ENCODE peak calls at places on chromosome 19, in six cellular contexts. E is HepG2, Z is HCT116, U is K562, Y is H1, B is GM12878. I is an unnamed sample.

GRCh38 chr19:48798937-48799336 is 11.9 kb downstream of the BCAT2 start:
- DNase-seq in B (peak), U (no peak), Z (no peak), E (no peak), Y (peak), I (peak)

GRCh38 chr19:58554494-58555368 is at the start of gene CHMP2A:
- DNase-seq in U (peak), Z (peak), E (peak), Y (peak), B (peak), I (peak)

GRCh38 chr19:2744113-2744512 is 4.3 kb upstream of the SLC39A3 start:
- DNase-seq in U (no peak), Z (no peak), E (no peak), B (no peak), Y (no peak), I (no peak)

GRCh38 chr19:7611541-7612279 is 16.0 kb downstream of the CAMSAP3 start:
- DNase-seq in B (no peak), Z (no peak), U (peak), E (no peak), Y (no peak), I (no peak)

GRCh38 chr19:48606463-48607358 is at the start of gene SPACA4:
- DNase-seq in E (no peak), Z (no peak), U (no peak), B (no peak), Y (no peak), I (no peak)

GRCh38 chr19:44557933-44558332 is 28.5 kb upstream of the CEACAM20 start:
- DNase-seq in Z (no peak), B (no peak), U (no peak), Y (no peak), E (no peak), I (no peak)

GRCh38 chr19:41128692-41129091 is 14.5 kb downstream of the CYP2F1 start:
- DNase-seq in B (no peak), Y (no peak), U (no peak), E (no peak), Z (no peak), I (no peak)

GRCh38 chr19:30791116-30791515 is 418.9 kb downstream of the ZNF536 start:
- DNase-seq in Z (no peak), U (no peak), E (no peak), B (no peak), Y (no peak), I (no peak)

GRCh38 chr19:47901370-47901769 is 15.3 kb upstream of the SULT2A1 start:
- DNase-seq in B (no peak), U (no peak), E (no peak), Z (no peak), Y (no peak), I (no peak)

GRCh38 chr19:3239367-3239766 is 14.9 kb downstream of the CELF5 start:
- DNase-seq in Y (no peak), Z (no peak), B (no peak), U (no peak), E (no peak), I (no peak)

GRCh38 chr19:48511800-48512503 is at the start of gene LMTK3:
- DNase-seq in U (peak), Z (no peak), E (no peak), B (no peak), Y (no peak), I (peak)

GRCh38 chr19:48556163-48556562 is 4.2 kb downstream of the SULT2B1 start:
- DNase-seq in B (no peak), Z (no peak), U (no peak), E (peak), Y (no peak), I (no peak)

GRCh38 chr19:38730731-38731589 is 13.3 kb downstream of the CAPN12 start:
- DNase-seq in Z (no peak), E (no peak), U (no peak), B (no peak), Y (no peak), I (no peak)

GRCh38 chr19:56309511-56310185 is 5.0 kb downstream of the ZSCAN5A start:
- DNase-seq in U (peak), Y (peak), B (no peak), E (peak), Z (peak), I (peak)

GRCh38 chr19:38506723-38507550 is 73.4 kb downstream of the RYR1 start:
- DNase-seq in B (peak), Y (peak), Z (peak), E (peak), U (peak), I (peak)

GRCh38 chr19:11674067-11674492 is 64.7 kb downstream of the ZNF823 start:
- DNase-seq in E (no peak), U (no peak), B (no peak), Y (no peak), Z (no peak), I (peak)

GRCh38 chr19:39846176-39846677 is at the start of gene FBL:
- DNase-seq in Z (peak), E (peak), Y (peak), U (peak), B (peak), I (peak)

GRCh38 chr19:39846678-39847486 is 703 bp upstream of the FBL start:
- DNase-seq in Y (no peak), U (peak), E (no peak), B (no peak), Z (no peak), I (no peak)

GRCh38 chr19:39845621-39846175 is 481 bp downstream of the FBL start:
- DNase-seq in Y (no peak), E (no peak), U (peak), Z (no peak), B (no peak), I (no peak)

GRCh38 chr19:39848392-39848791 is 2.2 kb upstream of the FBL start:
- DNase-seq in U (no peak), E (no peak), B (no peak), Z (no peak), Y (no peak), I (no peak)

GRCh38 chr19:39847525-39847924 is 1.3 kb upstream of the FBL start:
- DNase-seq in Y (no peak), E (peak), B (no peak), U (no peak), Z (no peak), I (no peak)
- TF ChIP-seq ATF3 in Y (no peak), E (no peak), B (no peak), U (no peak), Z (no peak), I (no peak)

GRCh38 chr19:6048808-6049405 is 61.4 kb downstream of the RFX2 start:
- DNase-seq in E (peak), U (peak), Z (peak), Y (no peak), B (peak), I (peak)
- TF ChIP-seq ATF3 in E (no peak), U (no peak), Z (no peak), Y (no peak), B (no peak), I (no peak)

DNA sequence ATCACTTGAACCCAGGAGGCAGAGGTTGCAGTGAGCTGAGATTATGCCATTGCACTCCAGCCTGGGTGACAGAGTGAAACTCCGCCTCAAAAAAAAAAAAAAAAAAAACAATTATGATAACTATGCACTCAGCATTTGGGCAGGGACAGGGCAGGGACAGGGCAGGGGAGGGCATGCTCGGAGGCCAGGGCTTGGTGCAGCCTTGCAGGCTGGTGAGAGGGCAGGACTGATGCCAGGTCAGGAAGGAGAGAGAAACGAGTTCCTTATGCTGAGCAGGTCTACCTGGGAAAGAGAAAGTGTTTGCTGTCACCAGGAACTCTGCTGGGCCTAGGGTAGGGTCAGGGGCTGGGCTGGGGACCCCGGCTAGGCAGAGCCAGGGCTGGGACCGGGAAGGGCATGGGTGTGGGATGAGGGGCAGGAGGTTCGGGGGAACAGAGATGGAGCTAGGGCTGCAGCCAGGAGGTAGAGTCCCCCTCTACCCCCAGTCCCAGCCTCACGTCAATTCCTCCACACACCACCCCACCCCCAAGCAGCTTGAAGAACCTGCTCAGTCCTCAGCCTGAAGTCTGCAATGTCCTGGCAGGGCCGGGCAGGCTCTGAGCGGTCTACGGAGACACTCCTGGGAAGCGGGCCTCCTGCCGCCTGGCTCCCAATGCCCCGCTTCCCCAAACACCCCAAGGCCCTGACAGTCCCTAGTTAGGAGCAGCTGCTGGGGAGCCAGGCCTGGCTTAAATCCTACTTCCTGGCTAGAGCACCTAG is 2.8 kb downstream of the FXYD3 start:
- DNase-seq in B (no peak), E (no peak), Y (no peak), Z (no peak), U (no peak), I (no peak)
- TF ChIP-seq ATF3 in B (no peak), E (no peak), Y (no peak), Z (no peak), U (no peak), I (no peak)

GRCh38 chr19:33289261-33289660 is 13.1 kb downstream of the CEBPA start:
- DNase-seq in Y (no peak), E (no peak), U (no peak), B (no peak), Z (no peak), I (no peak)

GRCh38 chr19:33290082-33290815 is 12.1 kb downstream of the CEBPA start:
- DNase-seq in B (no peak), E (no peak), Y (no peak), U (no peak), Z (no peak), I (no peak)

GRCh38 chr19:33291623-33292534 is 10.5 kb downstream of the CEBPA start:
- DNase-seq in U (no peak), Y (no peak), Z (no peak), B (no peak), E (no peak), I (no peak)

GRCh38 chr19:33292595-33293254 is 9.6 kb downstream of the CEBPA start:
- DNase-seq in B (no peak), Z (no peak), U (no peak), E (no peak), Y (no peak), I (no peak)

DNA sequence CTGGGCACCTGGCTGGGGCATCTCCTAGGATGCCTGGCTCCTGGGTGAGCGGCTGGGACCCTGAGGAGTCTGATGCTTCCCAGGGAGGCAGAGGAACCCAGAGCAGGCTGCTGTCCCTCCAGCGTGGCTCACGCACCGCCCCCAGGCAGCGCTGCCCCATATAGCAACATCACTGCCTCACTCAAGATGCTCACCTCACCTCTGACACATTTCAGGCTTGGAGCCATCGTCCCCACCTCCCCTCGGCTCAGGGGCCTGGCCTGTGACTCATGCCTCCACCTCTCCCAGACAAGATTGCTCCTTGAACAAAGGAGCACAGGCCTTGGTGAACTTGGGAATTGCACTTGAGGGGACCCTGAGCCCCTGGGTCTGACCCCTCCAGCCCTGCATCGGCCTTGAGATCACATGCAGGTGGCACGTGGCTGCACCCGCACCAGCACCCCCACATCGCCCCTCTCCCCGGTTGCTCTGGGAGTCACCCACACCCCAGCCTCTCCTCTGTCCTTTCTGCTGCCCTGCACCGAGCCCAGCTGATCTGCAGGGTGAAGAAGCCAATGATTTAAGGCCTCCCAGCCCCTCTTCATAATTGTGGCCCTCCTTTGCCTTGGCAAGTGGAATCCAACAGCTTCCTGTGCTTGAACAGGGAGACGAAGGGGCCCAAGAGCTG is 11.2 kb downstream of the CEBPA start:
- DNase-seq in Z (no peak), B (no peak), U (no peak), E (no peak), Y (no peak), I (no peak)
- TF ChIP-seq ATF3 in Z (no peak), B (no peak), U (no peak), E (peak), Y (no peak), I (no peak)

GRCh38 chr19:18393836-18394235 is 3.6 kb downstream of the LRRC25 start:
- DNase-seq in U (no peak), Y (no peak), E (no peak), B (no peak), Z (no peak), I (no peak)
- TF ChIP-seq ATF3 in U (no peak), Y (no peak), E (no peak), B (no peak), Z (no peak), I (no peak)

GRCh38 chr19:9348253-9348652 is 14.6 kb upstream of the ZNF177 start:
- DNase-seq in B (no peak), Y (no peak), Z (no peak), U (no peak), E (no peak), I (no peak)
- TF ChIP-seq ATF3 in B (no peak), Y (no peak), Z (no peak), U (no peak), E (no peak), I (no peak)

DNA sequence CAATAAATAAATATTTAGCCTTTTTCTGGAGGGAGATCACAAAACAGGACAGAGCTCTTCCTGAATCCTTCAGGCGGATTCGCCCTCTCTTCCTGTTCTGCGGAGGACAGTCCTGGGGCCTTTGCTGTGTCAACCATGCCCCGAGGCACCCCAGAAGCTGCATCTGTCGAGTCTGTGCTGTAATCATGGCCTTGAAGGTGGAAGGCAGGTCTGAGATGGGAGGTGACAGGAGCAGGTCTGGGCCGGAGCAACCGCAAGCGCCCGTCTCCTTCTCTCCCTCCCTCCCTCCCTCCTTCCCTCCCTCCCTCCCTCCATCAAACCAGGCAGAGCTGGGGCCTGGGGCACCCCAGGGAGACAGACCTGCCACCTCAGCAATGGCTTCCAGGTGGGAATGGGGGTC is 4.6 kb upstream of the FXYD3 start:
- DNase-seq in E (no peak), U (peak), B (no peak), Z (no peak), Y (no peak), I (no peak)
- TF ChIP-seq ATF3 in E (no peak), U (no peak), B (no peak), Z (no peak), Y (no peak), I (no peak)

GRCh38 chr19:50264483-50265186 is 61.2 kb downstream of the MYH14 start:
- DNase-seq in Y (no peak), E (peak), B (no peak), U (peak), Z (no peak), I (no peak)

GRCh38 chr19:50266041-50266440 is 62.6 kb downstream of the MYH14 start:
- DNase-seq in E (peak), B (no peak), Z (no peak), U (no peak), Y (no peak), I (no peak)

GRCh38 chr19:50268501-50268900 is 60.7 kb downstream of the KCNC3 start:
- DNase-seq in U (no peak), B (no peak), Y (no peak), Z (no peak), E (no peak), I (no peak)

GRCh38 chr19:50268046-50268445 is 61.1 kb downstream of the KCNC3 start:
- DNase-seq in E (no peak), Y (no peak), U (no peak), Z (no peak), B (no peak), I (no peak)

DNA sequence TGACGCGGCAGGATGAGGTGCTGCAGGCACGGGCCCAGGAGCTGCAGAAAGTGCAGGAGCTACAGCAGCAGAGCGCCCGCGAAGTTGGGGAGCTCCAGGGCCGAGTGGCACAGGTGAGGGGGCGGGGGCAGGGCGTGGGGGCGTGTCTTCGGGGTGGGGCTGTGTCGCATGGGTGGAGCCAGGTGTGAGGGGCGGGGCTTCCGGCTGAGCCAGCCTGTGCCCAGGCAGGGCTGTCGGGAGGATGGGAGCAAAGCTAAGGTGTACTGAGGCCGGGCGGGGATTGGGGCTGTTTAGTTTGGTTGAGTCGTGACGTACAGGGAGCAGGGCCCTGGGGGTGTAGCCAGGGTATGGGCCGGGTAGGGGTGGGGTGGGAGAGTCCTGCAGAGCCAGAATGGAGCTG is 62.3 kb downstream of the KCNC3 start:
- DNase-seq in Y (peak), E (no peak), U (peak), Z (peak), B (no peak), I (peak)
- TF ChIP-seq ATF3 in Y (no peak), E (no peak), U (no peak), Z (no peak), B (no peak), I (no peak)

I was measured in WTC11.